ENCODE peak calls at places on chromosomes 3 and 15, in five cellular contexts. One of them, this sample, is unnamed.

GRCh38 chr3:179658584-179658983 is 5.7 kb downstream of the USP13 start:
- DNase-seq in T47D: no peak
- DNase-seq in K562: no peak
- DNase-seq in SK-N-SH: no peak
- DNase-seq in HCT116: no peak
- DNase-seq in this sample: no peak

GRCh38 chr15:29883126-29883525 is 60.9 kb upstream of the TJP1 start:
- DNase-seq in T47D: peak
- DNase-seq in HCT116: no peak
- DNase-seq in K562: no peak
- DNase-seq in SK-N-SH: no peak
- DNase-seq in this sample: no peak

GRCh38 chr3:123843668-123844067 is 40.5 kb downstream of the MYLK start:
- DNase-seq in T47D: no peak
- DNase-seq in HCT116: no peak
- DNase-seq in K562: no peak
- DNase-seq in SK-N-SH: no peak
- DNase-seq in this sample: no peak

GRCh38 chr3:70861855-70862254 is 549.4 kb upstream of the MDFIC2 start:
- DNase-seq in T47D: no peak
- DNase-seq in SK-N-SH: no peak
- DNase-seq in K562: no peak
- DNase-seq in HCT116: no peak
- DNase-seq in this sample: no peak

GRCh38 chr15:78640840-78641733 is at the start of gene CHRNB4:
- DNase-seq in K562: peak
- DNase-seq in T47D: no peak
- DNase-seq in SK-N-SH: peak
- DNase-seq in HCT116: no peak
- DNase-seq in this sample: no peak

GRCh38 chr3:2130726-2131125 is 32.1 kb downstream of the CNTN4 start:
- DNase-seq in HCT116: no peak
- DNase-seq in K562: no peak
- DNase-seq in SK-N-SH: no peak
- DNase-seq in T47D: no peak
- DNase-seq in this sample: no peak

GRCh38 chr3:29441020-29441324 is 160.1 kb downstream of the RBMS3 start:
- DNase-seq in K562: no peak
- DNase-seq in HCT116: no peak
- DNase-seq in T47D: no peak
- DNase-seq in SK-N-SH: no peak
- DNase-seq in this sample: no peak

GRCh38 chr3:150635526-150635925 is 32.4 kb downstream of the SELENOT start:
- DNase-seq in T47D: no peak
- DNase-seq in K562: no peak
- DNase-seq in SK-N-SH: no peak
- DNase-seq in HCT116: no peak
- DNase-seq in this sample: no peak

GRCh38 chr3:46442591-46443530 is 21.8 kb downstream of the LTF start:
- DNase-seq in HCT116: no peak
- DNase-seq in K562: no peak
- DNase-seq in T47D: no peak
- DNase-seq in SK-N-SH: peak
- DNase-seq in this sample: peak

GRCh38 chr3:105626739-105627138 is 242.1 kb downstream of the CBLB start:
- DNase-seq in T47D: no peak
- DNase-seq in SK-N-SH: no peak
- DNase-seq in HCT116: no peak
- DNase-seq in K562: no peak
- DNase-seq in this sample: no peak

GRCh38 chr3:136545664-136546266 is 206.4 kb downstream of the STAG1 start:
- DNase-seq in T47D: peak
- DNase-seq in HCT116: no peak
- DNase-seq in SK-N-SH: no peak
- DNase-seq in K562: no peak
- DNase-seq in this sample: no peak

GRCh38 chr3:159804726-159805410 is 183.8 kb upstream of the IL12A start:
- DNase-seq in T47D: peak
- DNase-seq in SK-N-SH: peak
- DNase-seq in HCT116: peak
- DNase-seq in K562: peak
- DNase-seq in this sample: peak

GRCh38 chr15:53525894-53526293 is 233.6 kb downstream of the WDR72 start:
- DNase-seq in K562: no peak
- DNase-seq in T47D: no peak
- DNase-seq in SK-N-SH: no peak
- DNase-seq in HCT116: no peak
- DNase-seq in this sample: no peak
- TF ChIP-seq JUND in K562: no peak
- TF ChIP-seq JUND in T47D: no peak
- TF ChIP-seq JUND in SK-N-SH: no peak
- TF ChIP-seq JUND in HCT116: no peak
- TF ChIP-seq JUND in this sample: no peak

GRCh38 chr15:75061272-75061671 is 37.9 kb downstream of the PPCDC start:
- DNase-seq in T47D: no peak
- DNase-seq in K562: no peak
- DNase-seq in HCT116: no peak
- DNase-seq in SK-N-SH: no peak
- DNase-seq in this sample: no peak
- TF ChIP-seq JUND in T47D: no peak
- TF ChIP-seq JUND in K562: no peak
- TF ChIP-seq JUND in HCT116: no peak
- TF ChIP-seq JUND in SK-N-SH: no peak
- TF ChIP-seq JUND in this sample: no peak

DNA sequence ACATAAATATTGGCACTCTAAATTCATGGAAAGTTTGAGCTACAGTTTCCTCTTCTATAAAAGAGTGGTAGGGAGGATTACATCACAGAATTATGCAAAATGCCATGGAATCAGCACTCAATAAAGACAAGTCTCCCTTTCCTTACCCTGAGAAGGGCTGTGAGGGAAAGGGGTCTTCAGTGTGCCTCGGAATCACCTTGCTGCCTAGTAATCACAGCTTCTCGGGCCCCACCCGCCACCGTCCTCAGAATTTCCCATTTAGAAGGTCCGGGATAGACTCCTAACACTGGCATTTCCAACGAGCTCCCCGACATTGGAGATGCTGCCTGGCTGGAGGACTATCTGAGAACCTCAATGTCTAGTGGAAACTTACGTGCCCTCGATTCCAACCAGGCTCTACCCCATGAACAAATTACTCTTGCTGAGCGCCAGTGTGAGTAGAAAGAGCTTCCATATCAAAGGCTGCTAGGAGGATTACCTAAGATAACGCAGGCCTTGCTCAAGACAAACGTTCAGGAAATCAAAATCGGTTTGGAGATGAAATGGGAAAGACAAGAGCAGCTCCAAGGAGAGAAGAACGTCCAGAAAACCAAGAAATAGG is 92.1 kb upstream of the CHD2 start:
- DNase-seq in SK-N-SH: no peak
- DNase-seq in K562: no peak
- DNase-seq in HCT116: no peak
- DNase-seq in T47D: peak
- DNase-seq in this sample: no peak
- TF ChIP-seq JUND in SK-N-SH: no peak
- TF ChIP-seq JUND in K562: peak
- TF ChIP-seq JUND in HCT116: no peak
- TF ChIP-seq JUND in T47D: no peak
- TF ChIP-seq JUND in this sample: no peak

GRCh38 chr3:167120828-167121227 is 259.3 kb downstream of the ZBBX start:
- DNase-seq in K562: no peak
- DNase-seq in HCT116: no peak
- DNase-seq in T47D: no peak
- DNase-seq in SK-N-SH: no peak
- DNase-seq in this sample: no peak
- TF ChIP-seq JUND in K562: no peak
- TF ChIP-seq JUND in HCT116: no peak
- TF ChIP-seq JUND in T47D: no peak
- TF ChIP-seq JUND in SK-N-SH: no peak
- TF ChIP-seq JUND in this sample: no peak

This sample was measured in HepG2.